ENCODE peak calls at places on chromosomes 16 and 17, in five cellular contexts. N is adrenal gland, H is body of pancreas, A is A549, O is gastrocnemius medialis. Q is an unnamed sample.

GRCh38 chr16:4298761-4299522 is 16.9 kb upstream of the GLIS2 start:
- DNase-seq in N (peak; percentile 81), H (peak; percentile 61), A (peak; percentile 97), O (peak; percentile 48), Q (peak; percentile 81)

GRCh38 chr17:75806822-75807500 is 22.4 kb downstream of the UNK start:
- DNase-seq in N (peak; percentile 80), H (no peak), A (no peak), O (peak; percentile 18), Q (no peak)

GRCh38 chr17:76080207-76080933 is 1.4 kb downstream of the ZACN start:
- DNase-seq in N (no peak), H (no peak), A (no peak), O (no peak), Q (no peak)

GRCh38 chr17:63178530-63178929 is 212.5 kb downstream of the TANC2 start:
- DNase-seq in N (no peak), H (no peak), A (no peak), O (no peak), Q (no peak)

GRCh38 chr16:588639-588888 is 1.3 kb upstream of the RAB40C start:
- DNase-seq in N (peak; percentile 88), H (peak; percentile 74), A (no peak), O (peak; percentile 50), Q (no peak)

GRCh38 chr17:69874220-69874670 is 200.8 kb upstream of the KCNJ16 start:
- DNase-seq in N (no peak), H (no peak), A (no peak), O (no peak), Q (no peak)

GRCh38 chr16:78303946-78304345 is 204.5 kb downstream of the WWOX start:
- DNase-seq in N (no peak), H (no peak), A (no peak), O (peak; percentile 14), Q (peak; percentile 41)

GRCh38 chr16:16025214-16025968 is 76.0 kb downstream of the ABCC1 start:
- DNase-seq in N (no peak), H (no peak), A (peak; percentile 38), O (no peak), Q (no peak)

GRCh38 chr17:31099051-31099450 is 4.3 kb downstream of the NF1 start:
- DNase-seq in N (no peak), H (no peak), A (no peak), O (no peak), Q (no peak)

GRCh38 chr16:88977028-88977844 is at the start of gene CBFA2T3:
- DNase-seq in N (peak; percentile 83), H (peak; percentile 65), A (no peak), O (peak; percentile 44), Q (peak; percentile 34)

GRCh38 chr16:66476328-66477027 is 49.4 kb downstream of the BEAN1 start:
- DNase-seq in N (peak; percentile 45), H (no peak), A (peak; percentile 28), O (no peak), Q (no peak)

GRCh38 chr17:31008374-31009035 is 37.7 kb downstream of the RNF135 start:
- DNase-seq in N (peak; percentile 68), H (peak; percentile 62), A (no peak), O (peak; percentile 12), Q (peak; percentile 30)

GRCh38 chr17:81084691-81085419 is 49.9 kb downstream of the BAIAP2 start:
- DNase-seq in N (peak; percentile 81), H (peak; percentile 89), A (no peak), O (peak; percentile 92), Q (no peak)

GRCh38 chr17:4389079-4389478 is 22.6 kb upstream of the UBE2G1 start:
- DNase-seq in N (no peak), H (no peak), A (no peak), O (no peak), Q (no peak)

GRCh38 chr17:78707016-78707415 is 75.1 kb downstream of the CYTH1 start:
- DNase-seq in N (peak; percentile 35), H (no peak), A (no peak), O (no peak), Q (no peak)

GRCh38 chr16:57609541-57610401 is 18.7 kb upstream of the ADGRG1 start:
- DNase-seq in N (peak; percentile 62), H (peak; percentile 70), A (no peak), O (no peak), Q (no peak)

GRCh38 chr17:61537264-61537771 is 53.7 kb downstream of the NACA2 start:
- DNase-seq in N (no peak), H (no peak), A (no peak), O (no peak), Q (no peak)

GRCh38 chr16:16004314-16004749 is 54.9 kb downstream of the ABCC1 start:
- DNase-seq in N (no peak), H (no peak), A (no peak), O (no peak), Q (no peak)

GRCh38 chr16:66521951-66522771 is 27.8 kb downstream of the TK2 start:
- DNase-seq in N (no peak), H (peak; percentile 66), A (no peak), O (no peak), Q (no peak)

GRCh38 chr16:24289301-24289700 is 33.2 kb downstream of the CACNG3 start:
- DNase-seq in N (no peak), H (no peak), A (no peak), O (no peak), Q (no peak)
- H3K4me3 ChIP-seq in N (no peak overlapping the region), H (no peak overlapping the region), A (no peak overlapping the region), O (no peak overlapping the region), Q (no peak overlapping the region)

GRCh38 chr16:1771864-1772361 is 570 bp upstream of the NME3 start:
- DNase-seq in N (no peak), H (no peak), A (no peak), O (no peak), Q (no peak)
- TF ChIP-seq POLR2A in N (no peak), H (no peak), A (no peak), O (no peak), Q (no peak)

DNA sequence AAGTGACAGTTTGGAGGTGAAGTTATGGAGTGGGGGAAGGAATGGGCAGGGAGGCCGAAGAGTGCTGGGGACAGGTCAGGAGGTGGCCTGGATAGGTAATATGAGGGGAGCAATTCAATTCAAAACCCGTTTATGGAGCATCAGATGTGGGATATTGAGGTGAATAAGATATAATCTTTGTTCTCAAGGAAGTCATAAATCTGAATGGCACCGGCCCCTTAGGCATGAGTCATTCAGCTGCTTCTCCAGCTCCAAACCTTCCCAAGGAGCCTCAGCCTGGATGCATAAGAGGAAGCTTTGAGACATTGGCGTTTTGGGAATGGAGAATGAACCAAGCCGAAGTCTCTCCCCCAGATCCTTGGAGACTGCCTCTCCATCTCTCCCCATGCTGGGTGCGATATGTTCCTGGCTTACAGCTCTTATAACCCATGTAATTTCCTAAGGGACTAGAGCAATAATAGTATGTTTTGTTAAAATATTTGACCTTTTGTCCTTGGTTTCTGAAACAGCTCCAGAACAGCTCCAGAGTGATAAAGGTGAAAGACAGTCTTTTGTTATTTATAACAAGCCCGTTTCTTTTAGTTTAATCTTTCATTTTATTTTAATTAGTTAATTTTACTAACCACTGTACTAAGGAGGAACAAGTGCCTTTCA is 1.7 kb downstream of the TUBG2 start:
- DNase-seq in N (no peak), H (peak; percentile 27), A (no peak), O (no peak), Q (peak; percentile 80)
- H3K4me3 ChIP-seq in N (no peak overlapping the region), H (no peak overlapping the region), A (no peak overlapping the region), O (no peak overlapping the region), Q (no peak overlapping the region)

DNA sequence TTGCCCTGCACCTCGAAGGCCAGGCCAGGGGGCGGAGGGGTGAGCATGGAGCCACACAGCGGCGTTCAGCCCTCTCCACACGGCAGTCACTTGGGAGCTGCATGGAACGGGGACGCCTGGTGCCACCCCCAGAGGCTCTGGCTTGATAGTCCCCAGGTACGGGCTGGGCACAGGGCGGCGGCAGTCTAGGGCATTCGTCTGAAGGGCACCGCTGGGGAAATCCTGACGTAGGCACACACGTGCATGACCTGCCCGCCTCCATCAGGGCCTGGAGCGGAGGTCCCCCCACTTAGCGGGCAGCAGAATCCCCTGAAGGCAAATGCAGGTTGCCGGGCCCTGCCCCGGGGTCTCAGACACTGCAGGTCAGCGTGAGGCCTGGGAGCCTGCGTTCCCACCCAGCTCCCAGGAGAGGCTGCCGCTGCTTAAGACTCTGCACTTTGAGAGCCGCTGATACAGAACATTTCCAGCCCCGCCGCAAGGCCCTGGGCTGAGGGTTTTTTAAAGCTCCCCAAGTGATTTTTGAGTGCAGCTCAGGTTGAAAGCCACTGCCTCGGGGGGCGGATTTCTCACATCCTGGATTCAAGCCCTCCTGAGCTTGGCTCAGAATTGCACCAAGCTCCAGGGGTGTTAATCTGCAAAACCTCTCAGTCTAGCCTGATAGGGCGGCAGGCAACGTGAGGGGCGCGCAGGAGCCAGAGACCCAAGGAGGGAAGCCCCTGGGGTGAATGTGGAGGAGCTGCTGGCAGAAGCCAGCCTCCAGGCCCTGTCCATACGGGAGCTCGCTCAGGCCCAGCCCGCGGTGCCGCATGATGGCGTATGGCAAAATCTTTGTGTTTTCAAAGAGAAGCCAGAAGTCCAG is 182.4 kb upstream of the GSE1 start:
- DNase-seq in N (no peak), H (peak; percentile 49), A (no peak), O (no peak), Q (peak; percentile 14)
- TF ChIP-seq POLR2A in N (no peak), H (no peak), A (no peak), O (no peak), Q (no peak)

GRCh38 chr17:77571562-77571981 is 386.9 kb upstream of the TNRC6C start:
- DNase-seq in N (no peak), H (no peak), A (no peak), O (no peak), Q (no peak)
- H3K4me3 ChIP-seq in N (peak overlapping the region; percentile 26), H (no peak overlapping the region), A (no peak overlapping the region), O (peak overlapping the region; percentile 16), Q (no peak overlapping the region)